ENCODE peak calls at places on chromosomes 13 and 19, in four cellular contexts. F is foreskin fibroblast, I is Kasumi-1, K is GM12865. L is an unnamed sample.

GRCh38 chr13:59144700-59145099 is 1019.0 kb downstream of the DIAPH3 start:
- DNase-seq in I (no peak), K (no peak), F (no peak), L (no peak)

GRCh38 chr19:43308244-43308815 is 39.0 kb upstream of the PSG9 start:
- DNase-seq in I (no peak), F (no peak), K (no peak), L (no peak)

GRCh38 chr19:35883920-35884319 is 15.5 kb downstream of the APLP1 start:
- DNase-seq in F (no peak), K (no peak), I (no peak), L (no peak)

GRCh38 chr13:74036373-74036772 is 97.8 kb downstream of the KLF12 start:
- DNase-seq in I (no peak), F (no peak), K (no peak), L (no peak)

GRCh38 chr19:50328257-50329145 is 676 bp downstream of the KCNC3 start:
- DNase-seq in K (peak), F (no peak), I (no peak), L (no peak)

GRCh38 chr13:111874981-111875380 is 192.0 kb upstream of the SOX1 start:
- DNase-seq in K (no peak), F (no peak), I (no peak), L (no peak)

GRCh38 chr13:108508263-108508662 is 121.1 kb upstream of the MYO16 start:
- DNase-seq in K (no peak), I (peak), F (no peak), L (no peak)

GRCh38 chr19:46745521-46746280 is at the start of gene FKRP:
- DNase-seq in F (no peak), K (no peak), I (no peak), L (no peak)

GRCh38 chr19:19409235-19410030 is 4.0 kb downstream of the GATAD2A start:
- DNase-seq in F (no peak), K (no peak), I (no peak), L (no peak)

L was measured in MM.1S.